ENCODE peak calls at places on chromosome 12, in six cellular contexts. D, U, B, N, W and L are unnamed samples.

GRCh38 chr12:98154850-98155249 is 360.5 kb upstream of the TMPO start:
- DNase-seq in D (no peak), U (no peak), B (no peak), N (no peak), W (no peak), L (peak)

GRCh38 chr12:4824415-4824814 is 85.3 kb upstream of the KCNA1 start:
- DNase-seq in D (no peak), U (no peak), B (no peak), N (no peak), W (no peak), L (no peak)

GRCh38 chr12:96198970-96199369 is 4.8 kb downstream of the ELK3 start:
- DNase-seq in D (no peak), U (no peak), B (no peak), N (no peak), W (no peak), L (no peak)

GRCh38 chr12:2387051-2387834 is 334.5 kb downstream of the CACNA1C start:
- DNase-seq in D (no peak), U (no peak), B (no peak), N (no peak), W (peak), L (no peak)

GRCh38 chr12:68400231-68400829 is 68.2 kb upstream of the MDM1 start:
- DNase-seq in D (no peak), U (no peak), B (no peak), N (no peak), W (no peak), L (no peak)

GRCh38 chr12:101915856-101916255 is 38.5 kb downstream of the DRAM1 start:
- DNase-seq in D (no peak), U (no peak), B (no peak), N (no peak), W (no peak), L (no peak)

GRCh38 chr12:71456316-71456715 is 16.7 kb downstream of the LGR5 start:
- DNase-seq in D (no peak), U (no peak), B (no peak), N (no peak), W (no peak), L (peak)

GRCh38 chr12:122106891-122107660 is 28.5 kb downstream of the MLXIP start:
- DNase-seq in D (no peak), U (peak), B (peak), N (no peak), W (no peak), L (peak)

GRCh38 chr12:84814664-84815245 is 97.8 kb downstream of the SLC6A15 start:
- DNase-seq in D (no peak), U (no peak), B (no peak), N (no peak), W (no peak), L (no peak)

GRCh38 chr12:82216475-82216874 is 141.7 kb downstream of the CCDC59 start:
- DNase-seq in D (no peak), U (no peak), B (no peak), N (no peak), W (no peak), L (no peak)

GRCh38 chr12:121293603-121294002 is 2.9 kb downstream of the CAMKK2 start:
- DNase-seq in D (no peak), U (no peak), B (no peak), N (no peak), W (no peak), L (no peak)